ENCODE peak calls at places on chromosome 5, in ten cellular contexts. O is left ventricle myocardium superior; Y is NCI-H460; G is RPMI8226; R is activated naive CD4-positive, alpha-beta T cell treated with anti-CD3 and anti-CD28 coated beads for 36 hours; P is lower leg skin; J is SW 1271; V is WERI-Rb-1; W is COR-L47; M is KG1. X is an unnamed sample.

GRCh38 chr5:11527994-11528393 is 376.3 kb downstream of the CTNND2 start:
- DNase-seq in O (no peak), G (no peak), V (no peak), M (no peak), Y (no peak), P (no peak), R (no peak), J (no peak), W (peak; percentile 53), X (no peak)

GRCh38 chr5:135537271-135537670 is 1.5 kb upstream of the NEUROG1 start:
- DNase-seq in O (no peak), Y (no peak), R (no peak), M (no peak), W (no peak), V (no peak), G (no peak), P (peak; percentile 61), J (no peak), X (no peak)

GRCh38 chr5:84779206-84779605 is 394.5 kb upstream of the EDIL3 start:
- DNase-seq in R (no peak), M (no peak), J (no peak), V (no peak), O (no peak), P (no peak), G (no peak), Y (no peak), W (no peak), X (peak; percentile 31)

GRCh38 chr5:112257961-112258360 is 161.1 kb downstream of the EPB41L4A start:
- DNase-seq in W (no peak), Y (no peak), P (no peak), V (no peak), M (no peak), O (no peak), R (no peak), G (no peak), J (no peak), X (no peak)

GRCh38 chr5:57711471-57711870 is 228.9 kb upstream of the ACTBL2 start:
- DNase-seq in V (no peak), P (no peak), J (no peak), W (no peak), G (no peak), R (no peak), Y (no peak), M (no peak), O (no peak), X (no peak)

GRCh38 chr5:177426566-177427210 is at the start of gene GRK6:
- DNase-seq in R (peak; percentile 79), V (peak; percentile 25), W (peak; percentile 44), Y (no peak), O (no peak), P (peak; percentile 92), J (no peak), M (no peak), G (peak; percentile 72), X (no peak)

GRCh38 chr5:151430731-151431130 is 16.7 kb upstream of the SLC36A1 start:
- DNase-seq in V (no peak), M (no peak), J (no peak), R (no peak), Y (no peak), O (no peak), G (no peak), W (no peak), P (no peak), X (no peak)

GRCh38 chr5:149993471-149993870 is 7.0 kb downstream of the TIGD6 start:
- DNase-seq in J (no peak), W (no peak), V (no peak), R (no peak), Y (no peak), G (no peak), P (no peak), M (no peak), O (no peak), X (no peak)

GRCh38 chr5:149133795-149134777 is 7.2 kb upstream of the ABLIM3 start:
- DNase-seq in M (no peak), R (no peak), G (no peak), J (peak; percentile 69), W (no peak), Y (peak; percentile 66), V (no peak), O (peak; percentile 66), P (no peak), X (peak; percentile 26)

GRCh38 chr5:55622460-55622859 is 87.7 kb upstream of the PLPP1 start:
- DNase-seq in Y (no peak), V (no peak), W (no peak), M (no peak), R (no peak), G (no peak), O (no peak), P (no peak), J (no peak), X (no peak)

GRCh38 chr5:54695198-54695966 is 177.8 kb downstream of the SNX18 start:
- DNase-seq in W (no peak), O (no peak), P (no peak), R (no peak), Y (no peak), M (no peak), J (no peak), G (no peak), V (no peak), X (no peak)

GRCh38 chr5:91077623-91078022 is 305.5 kb downstream of the ARRDC3 start:
- DNase-seq in V (no peak), W (no peak), M (no peak), G (no peak), Y (no peak), O (no peak), J (no peak), R (no peak), P (no peak), X (no peak)

GRCh38 chr5:76084496-76085285 is 1.5 kb downstream of the SV2C start:
- DNase-seq in V (peak; percentile 61), M (no peak), G (no peak), Y (no peak), P (no peak), O (no peak), R (no peak), W (peak; percentile 1), J (no peak), X (no peak)

GRCh38 chr5:55821731-55822512 is 29.2 kb upstream of the IL31RA start:
- DNase-seq in V (no peak), M (no peak), P (no peak), G (no peak), O (peak; percentile 33), Y (no peak), R (peak; percentile 13), J (no peak), W (no peak), X (no peak)

GRCh38 chr5:177269976-177270375 is 33.5 kb downstream of the RAB24 start:
- DNase-seq in V (no peak), J (no peak), R (no peak), G (no peak), M (no peak), P (no peak), O (no peak), W (no peak), Y (no peak), X (no peak)

GRCh38 chr5:17118631-17119030 is 98.8 kb upstream of the BASP1 start:
- DNase-seq in J (peak; percentile 87), R (peak; percentile 32), G (peak; percentile 9), Y (peak; percentile 84), P (no peak), M (peak; percentile 81), O (no peak), V (no peak), W (no peak), X (peak; percentile 58)

GRCh38 chr5:123785160-123786001 is 273.4 kb downstream of the CSNK1G3 start:
- DNase-seq in G (peak; percentile 46), R (no peak), W (peak; percentile 82), O (no peak), P (no peak), V (no peak), Y (no peak), J (no peak), M (no peak), X (no peak)